ENCODE peak calls at places on chromosomes 2 and 18, in four cellular contexts. One of them, this sample, is unnamed.

GRCh38 chr2:41955641-41956040 is 92.2 kb upstream of the PKDCC start:
- DNase-seq in choroid plexus epithelial cell: no peak
- DNase-seq in fibroblast of lung: no peak
- DNase-seq in epithelial cell of esophagus: no peak
- DNase-seq in this sample: no peak

GRCh38 chr18:49206717-49207116 is 253.7 kb downstream of the DYM start:
- DNase-seq in epithelial cell of esophagus: peak
- DNase-seq in choroid plexus epithelial cell: peak
- DNase-seq in fibroblast of lung: peak
- DNase-seq in this sample: no peak

GRCh38 chr2:152464853-152465470 is 130.0 kb downstream of the FMNL2 start:
- DNase-seq in fibroblast of lung: no peak
- DNase-seq in epithelial cell of esophagus: no peak
- DNase-seq in choroid plexus epithelial cell: no peak
- DNase-seq in this sample: no peak

GRCh38 chr2:205086689-205087088 is 541.4 kb downstream of the PARD3B start:
- DNase-seq in choroid plexus epithelial cell: no peak
- DNase-seq in epithelial cell of esophagus: no peak
- DNase-seq in fibroblast of lung: peak
- DNase-seq in this sample: no peak

GRCh38 chr2:117875786-117876185 is 61.3 kb downstream of the DDX18 start:
- DNase-seq in choroid plexus epithelial cell: no peak
- DNase-seq in fibroblast of lung: no peak
- DNase-seq in epithelial cell of esophagus: no peak
- DNase-seq in this sample: no peak

GRCh38 chr2:133641942-133642341 is 73.7 kb upstream of the NCKAP5 start:
- DNase-seq in fibroblast of lung: no peak
- DNase-seq in epithelial cell of esophagus: no peak
- DNase-seq in choroid plexus epithelial cell: no peak
- DNase-seq in this sample: no peak

GRCh38 chr2:166104084-166104483 is 23.7 kb downstream of the SCN1A start:
- DNase-seq in fibroblast of lung: no peak
- DNase-seq in epithelial cell of esophagus: no peak
- DNase-seq in choroid plexus epithelial cell: no peak
- DNase-seq in this sample: no peak

GRCh38 chr18:23137093-23137640 is 1.9 kb downstream of the CABLES1 start:
- DNase-seq in choroid plexus epithelial cell: peak
- DNase-seq in fibroblast of lung: peak
- DNase-seq in epithelial cell of esophagus: no peak
- DNase-seq in this sample: peak

GRCh38 chr2:73907840-73908452 is 15.1 kb downstream of the ACTG2 start:
- DNase-seq in epithelial cell of esophagus: peak
- DNase-seq in fibroblast of lung: peak
- DNase-seq in choroid plexus epithelial cell: peak
- DNase-seq in this sample: peak

GRCh38 chr2:31253344-31254155 is 19.6 kb downstream of the EHD3 start:
- DNase-seq in choroid plexus epithelial cell: no peak
- DNase-seq in epithelial cell of esophagus: peak
- DNase-seq in fibroblast of lung: no peak
- DNase-seq in this sample: no peak

GRCh38 chr2:98118161-98118560 is 31.2 kb downstream of the VWA3B start:
- DNase-seq in epithelial cell of esophagus: peak
- DNase-seq in choroid plexus epithelial cell: peak
- DNase-seq in fibroblast of lung: peak
- DNase-seq in this sample: no peak

GRCh38 chr2:32627441-32627900 is 379 bp upstream of the TTC27 start:
- DNase-seq in fibroblast of lung: peak
- DNase-seq in choroid plexus epithelial cell: peak
- DNase-seq in epithelial cell of esophagus: peak
- DNase-seq in this sample: no peak

GRCh38 chr2:88638123-88638650 is 10.9 kb upstream of the EIF2AK3 start:
- DNase-seq in fibroblast of lung: no peak
- DNase-seq in epithelial cell of esophagus: no peak
- DNase-seq in choroid plexus epithelial cell: no peak
- DNase-seq in this sample: no peak

GRCh38 chr2:168620554-168620953 is 164.5 kb downstream of the CERS6 start:
- DNase-seq in epithelial cell of esophagus: no peak
- DNase-seq in fibroblast of lung: no peak
- DNase-seq in choroid plexus epithelial cell: no peak
- DNase-seq in this sample: no peak

GRCh38 chr2:168624028-168624427 is 168.0 kb downstream of the CERS6 start:
- DNase-seq in fibroblast of lung: no peak
- DNase-seq in epithelial cell of esophagus: no peak
- DNase-seq in choroid plexus epithelial cell: no peak
- DNase-seq in this sample: no peak

GRCh38 chr2:168626096-168626495 is 170.0 kb downstream of the CERS6 start:
- DNase-seq in epithelial cell of esophagus: no peak
- DNase-seq in fibroblast of lung: no peak
- DNase-seq in choroid plexus epithelial cell: no peak
- DNase-seq in this sample: no peak

GRCh38 chr2:168626610-168627009 is 170.5 kb downstream of the CERS6 start:
- DNase-seq in choroid plexus epithelial cell: no peak
- DNase-seq in epithelial cell of esophagus: no peak
- DNase-seq in fibroblast of lung: no peak
- DNase-seq in this sample: no peak

DNA sequence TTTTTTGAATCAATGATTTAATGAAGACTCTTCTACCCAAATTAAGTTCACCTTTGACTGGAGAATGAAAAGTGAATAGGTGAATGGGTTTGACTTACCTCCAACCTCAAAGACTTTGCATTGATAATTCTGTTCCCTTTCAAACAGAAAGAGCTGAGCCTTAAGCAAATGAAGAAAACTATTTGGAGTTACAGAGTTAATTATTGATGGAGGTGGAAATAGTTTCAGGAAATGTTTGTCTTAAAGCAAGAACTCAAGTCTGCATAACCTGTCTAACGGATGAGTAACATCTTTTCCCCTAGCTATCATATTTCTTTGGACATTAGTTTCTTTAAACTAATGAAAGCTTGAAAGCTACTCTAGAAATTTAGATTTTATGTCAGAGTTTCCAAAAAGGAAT is 166.5 kb downstream of the CERS6 start:
- DNase-seq in fibroblast of lung: no peak
- DNase-seq in epithelial cell of esophagus: peak
- DNase-seq in choroid plexus epithelial cell: no peak
- DNase-seq in this sample: no peak
- H3K4me3 ChIP-seq in fibroblast of lung: no peak
- H3K4me3 ChIP-seq in epithelial cell of esophagus: no peak
- H3K4me3 ChIP-seq in choroid plexus epithelial cell: no peak
- H3K4me3 ChIP-seq in this sample: no peak

GRCh38 chr2:235050992-235051351 is 99.2 kb downstream of the SH3BP4 start:
- DNase-seq in choroid plexus epithelial cell: peak
- DNase-seq in epithelial cell of esophagus: peak
- DNase-seq in fibroblast of lung: peak
- DNase-seq in this sample: no peak
- H3K4me3 ChIP-seq in choroid plexus epithelial cell: no peak
- H3K4me3 ChIP-seq in epithelial cell of esophagus: no peak
- H3K4me3 ChIP-seq in fibroblast of lung: no peak
- H3K4me3 ChIP-seq in this sample: no peak

GRCh38 chr2:109692013-109692738 is 78.0 kb downstream of the SOWAHC start:
- DNase-seq in choroid plexus epithelial cell: no peak
- DNase-seq in fibroblast of lung: no peak
- DNase-seq in epithelial cell of esophagus: no peak
- DNase-seq in this sample: no peak

GRCh38 chr2:109695290-109695689 is 81.1 kb downstream of the SOWAHC start:
- DNase-seq in fibroblast of lung: no peak
- DNase-seq in choroid plexus epithelial cell: no peak
- DNase-seq in epithelial cell of esophagus: no peak
- DNase-seq in this sample: no peak

GRCh38 chr2:109690457-109690821 is 76.3 kb downstream of the SOWAHC start:
- DNase-seq in fibroblast of lung: no peak
- DNase-seq in epithelial cell of esophagus: no peak
- DNase-seq in choroid plexus epithelial cell: no peak
- DNase-seq in this sample: no peak

GRCh38 chr2:109690822-109691541 is 76.8 kb downstream of the SOWAHC start:
- DNase-seq in epithelial cell of esophagus: peak
- DNase-seq in choroid plexus epithelial cell: no peak
- DNase-seq in fibroblast of lung: peak
- DNase-seq in this sample: peak

DNA sequence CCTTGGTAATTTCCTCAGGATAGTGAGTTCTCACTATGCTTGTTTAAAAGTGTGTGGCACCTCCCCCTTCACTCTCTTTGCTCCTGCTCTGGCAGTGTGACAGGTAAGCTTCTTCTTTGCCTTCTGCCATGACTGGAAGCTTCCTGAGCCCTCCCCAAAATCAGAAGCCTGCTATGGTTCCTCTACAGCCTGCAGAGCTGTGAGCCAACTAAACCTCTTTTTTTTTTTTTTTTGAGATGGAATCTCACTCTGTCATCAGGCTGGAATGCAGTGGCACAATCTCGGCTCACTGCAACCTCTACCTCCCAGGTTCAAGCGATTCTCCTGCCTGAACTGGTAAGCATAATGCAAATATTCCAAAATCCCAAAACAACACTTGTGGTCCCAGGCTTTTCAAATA is 80.0 kb downstream of the SOWAHC start:
- DNase-seq in epithelial cell of esophagus: peak
- DNase-seq in fibroblast of lung: peak
- DNase-seq in choroid plexus epithelial cell: no peak
- DNase-seq in this sample: no peak
- H3K4me3 ChIP-seq in epithelial cell of esophagus: no peak
- H3K4me3 ChIP-seq in fibroblast of lung: no peak
- H3K4me3 ChIP-seq in choroid plexus epithelial cell: no peak
- H3K4me3 ChIP-seq in this sample: no peak

DNA sequence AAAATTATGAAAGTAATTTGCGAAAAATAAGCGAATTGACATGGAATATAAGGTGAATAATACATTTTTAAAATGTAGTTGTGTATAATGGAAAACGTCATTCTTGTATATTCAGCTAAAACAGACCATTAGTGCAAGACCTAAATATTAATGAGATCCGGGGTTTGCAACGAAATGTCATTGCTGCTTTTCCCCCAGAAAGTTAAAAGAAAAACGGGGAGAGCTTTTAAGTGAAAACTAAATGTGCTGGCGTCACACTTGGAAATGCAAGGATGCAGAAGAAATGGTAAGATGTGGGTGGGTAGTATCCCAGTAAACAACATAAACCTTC is 491 bp upstream of the SGO2 start:
- DNase-seq in choroid plexus epithelial cell: no peak
- DNase-seq in fibroblast of lung: no peak
- DNase-seq in epithelial cell of esophagus: no peak
- DNase-seq in this sample: no peak
- H3K4me3 ChIP-seq in choroid plexus epithelial cell: peak
- H3K4me3 ChIP-seq in fibroblast of lung: peak
- H3K4me3 ChIP-seq in epithelial cell of esophagus: peak
- H3K4me3 ChIP-seq in this sample: peak

DNA sequence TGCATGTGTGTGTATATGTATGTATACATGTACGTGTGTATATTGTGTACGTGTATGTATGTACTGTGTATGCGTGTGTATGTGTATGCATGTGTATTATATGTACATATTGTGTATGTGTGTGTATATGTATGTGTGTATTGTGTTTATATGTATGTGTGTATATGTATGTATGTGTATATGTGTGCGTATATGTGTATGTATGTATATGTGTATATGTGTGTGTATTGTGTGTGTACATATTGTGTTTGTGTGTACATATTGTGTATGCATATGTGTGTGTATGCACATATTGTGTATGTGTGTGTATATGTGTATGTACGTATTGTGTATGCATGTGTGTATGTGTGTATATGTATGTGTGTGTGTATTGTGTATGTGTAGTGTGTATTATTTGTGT is 15.6 kb upstream of the NEU4 start:
- DNase-seq in epithelial cell of esophagus: no peak
- DNase-seq in fibroblast of lung: no peak
- DNase-seq in choroid plexus epithelial cell: no peak
- DNase-seq in this sample: no peak
- H3K4me3 ChIP-seq in epithelial cell of esophagus: no peak
- H3K4me3 ChIP-seq in fibroblast of lung: no peak
- H3K4me3 ChIP-seq in choroid plexus epithelial cell: no peak
- H3K4me3 ChIP-seq in this sample: no peak